ENCODE peak calls at places on chromosomes 12 and 14, in seven cellular contexts. W is A549, U is HCT116, X is endothelial cell of umbilical vein, L is WTC11, F is HepG2, C is SK-N-SH. Q is an unnamed sample.

GRCh38 chr14:98952595-98953325 is 319.2 kb downstream of the BCL11B start:
- DNase-seq in F (no peak), C (no peak), X (no peak), U (peak; percentile 23), L (no peak), W (peak; percentile 52), Q (peak; percentile 53)

GRCh38 chr12:65501935-65502334 is 223.5 kb downstream of the MSRB3 start:
- DNase-seq in F (no peak), L (no peak), W (no peak), C (no peak), X (no peak), U (no peak), Q (no peak)

GRCh38 chr14:71361335-71361734 is 454.1 kb downstream of the PCNX1 start:
- DNase-seq in X (no peak), L (no peak), F (peak; percentile 40), U (no peak), C (no peak), W (no peak), Q (peak; percentile 78)

GRCh38 chr12:51346581-51346980 is at the start of gene CELA1:
- DNase-seq in F (no peak), C (no peak), W (no peak), U (no peak), X (no peak), L (no peak), Q (no peak)

GRCh38 chr12:52713960-52714886 is 10.9 kb upstream of the KRT77 start:
- DNase-seq in W (peak; percentile 42), L (peak; percentile 65), X (no peak), C (peak; percentile 67), U (no peak), F (no peak), Q (no peak)

GRCh38 chr12:76643438-76643837 is 83.9 kb upstream of the OSBPL8 start:
- DNase-seq in F (no peak), C (no peak), W (no peak), L (no peak), X (no peak), U (no peak), Q (no peak)

GRCh38 chr14:69980457-69981414 is 101.5 kb downstream of the SMOC1 start:
- DNase-seq in L (no peak), F (no peak), X (no peak), C (no peak), W (no peak), U (peak; percentile 15), Q (no peak)

GRCh38 chr12:16437281-16437816 is 89.9 kb downstream of the MGST1 start:
- DNase-seq in C (no peak), U (no peak), F (no peak), W (no peak), X (no peak), L (no peak), Q (no peak)

GRCh38 chr12:94225924-94226630 is 77.7 kb downstream of the PLXNC1 start:
- DNase-seq in C (peak; percentile 11), L (peak; percentile 73), X (no peak), U (no peak), W (no peak), F (no peak), Q (no peak)

GRCh38 chr12:32400866-32401265 is 1.5 kb downstream of the FGD4 start:
- DNase-seq in F (no peak), C (no peak), X (peak; percentile 18), L (no peak), U (no peak), W (no peak), Q (no peak)

GRCh38 chr14:103528158-103528511 is 861 bp upstream of the TRMT61A start:
- DNase-seq in W (no peak), C (no peak), X (no peak), F (no peak), U (no peak), L (no peak), Q (no peak)

GRCh38 chr14:36605506-36605857 is 23.1 kb upstream of the NKX2-8 start:
- DNase-seq in C (no peak), U (no peak), X (no peak), F (peak; percentile 33), W (no peak), L (no peak), Q (peak; percentile 4)

GRCh38 chr14:77133718-77134338 is 7.8 kb downstream of the ZDHHC22 start:
- DNase-seq in F (peak; percentile 58), L (peak; percentile 83), U (no peak), C (no peak), W (peak; percentile 49), X (peak; percentile 61), Q (peak; percentile 79)

GRCh38 chr12:402127-402456 is 648 bp downstream of the CCDC77 start:
- DNase-seq in L (peak; percentile 16), W (peak; percentile 48), X (peak; percentile 67), C (peak; percentile 32), F (peak; percentile 42), U (no peak), Q (peak; percentile 67)

DNA sequence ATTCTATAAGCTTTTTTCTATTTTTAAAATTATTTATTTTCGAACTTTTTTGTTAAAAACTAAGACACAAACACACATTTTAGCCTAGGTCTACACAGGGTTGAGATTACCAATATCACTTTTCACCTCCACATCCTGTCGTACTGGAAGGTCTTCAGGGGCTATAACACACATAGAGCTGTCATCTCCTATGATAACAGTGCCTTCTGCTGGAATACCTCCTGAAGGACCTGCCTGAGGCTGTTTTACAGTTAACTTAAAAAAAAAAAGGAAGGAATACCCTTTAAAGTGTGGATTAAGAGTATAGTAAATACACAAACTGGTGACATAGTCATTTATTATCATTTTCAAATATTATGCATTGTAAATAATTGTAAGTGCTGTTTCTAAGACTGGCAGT is 43.0 kb downstream of the RASSF8 start:
- DNase-seq in L (no peak), C (no peak), U (no peak), F (no peak), W (peak; percentile 7), X (no peak), Q (peak; percentile 41)
- TF ChIP-seq CTCF in L (no peak), C (peak; percentile 10), U (no peak), F (peak; percentile 17), W (peak; percentile 19), X (no peak), Q (no peak)

GRCh38 chr12:68449196-68449595 is 117.0 kb upstream of the MDM1 start:
- DNase-seq in W (no peak), F (no peak), U (no peak), L (no peak), X (no peak), C (no peak), Q (no peak)

GRCh38 chr12:68445836-68446235 is 113.7 kb upstream of the MDM1 start:
- DNase-seq in C (no peak), X (no peak), F (no peak), U (no peak), L (no peak), W (no peak), Q (no peak)

GRCh38 chr12:68446379-68446778 is 114.2 kb upstream of the MDM1 start:
- DNase-seq in U (no peak), X (no peak), L (no peak), F (no peak), W (no peak), C (no peak), Q (peak; percentile 31)

GRCh38 chr12:68447807-68448138 is 115.6 kb upstream of the MDM1 start:
- DNase-seq in W (no peak), F (no peak), X (no peak), U (no peak), C (no peak), L (no peak), Q (no peak)

DNA sequence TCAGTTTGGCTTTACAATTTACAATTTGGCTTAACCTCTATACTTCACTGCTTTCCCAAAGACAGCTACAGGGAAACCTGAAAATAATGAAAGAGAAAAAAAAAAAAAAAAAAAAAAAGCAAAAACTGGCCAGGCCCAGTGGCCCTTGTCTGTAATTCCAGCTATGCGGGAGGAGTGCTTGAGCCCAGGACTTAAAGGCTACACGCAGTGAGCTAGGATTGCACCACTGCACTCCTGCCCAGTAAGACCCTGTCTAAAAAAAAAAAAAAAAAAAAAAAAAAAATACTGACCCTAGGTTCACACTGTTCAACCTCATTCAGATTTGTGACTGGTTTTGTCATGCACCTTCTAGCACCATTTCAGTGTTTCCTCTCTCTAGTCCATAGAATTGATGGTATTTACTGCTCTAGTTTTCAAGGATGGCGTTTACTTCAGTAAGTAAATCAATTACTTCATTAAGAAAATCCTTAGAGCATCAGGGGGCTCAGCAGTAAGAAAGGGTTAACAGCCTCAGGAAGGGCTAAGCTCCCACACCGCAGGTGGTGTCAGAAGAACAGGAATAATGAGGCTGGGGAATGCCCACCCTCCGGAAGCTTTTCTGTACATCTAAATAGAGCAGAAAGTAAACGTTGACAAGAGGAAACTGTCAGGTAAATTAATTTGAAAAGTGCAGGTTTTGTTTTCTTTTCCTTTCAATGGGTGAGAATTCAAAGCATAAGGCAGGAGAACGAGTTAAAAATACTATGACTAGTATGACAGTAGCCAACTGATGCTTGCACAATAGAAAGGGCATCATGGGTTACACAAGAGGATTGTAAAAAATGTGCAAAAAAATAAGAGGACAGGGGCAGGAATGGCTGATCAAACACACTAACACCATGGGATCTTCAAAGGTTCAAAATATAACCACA is 115.0 kb upstream of the MDM1 start:
- DNase-seq in X (no peak), U (no peak), C (no peak), L (peak; percentile 25), W (no peak), F (no peak), Q (peak; percentile 82)
- TF ChIP-seq MAX in X (no peak), U (no peak), C (no peak), L (no peak), W (no peak), F (no peak), Q (peak; percentile 11)

GRCh38 chr14:93903342-93904184 is 23.6 kb upstream of the FAM181A start:
- DNase-seq in U (peak; percentile 15), X (no peak), C (peak; percentile 58), W (peak; percentile 24), L (peak; percentile 69), F (peak; percentile 54), Q (peak; percentile 32)
- TF ChIP-seq CTCF in U (peak; percentile 67), X (no peak), C (peak; percentile 18), W (peak; percentile 24), L (no peak), F (peak; percentile 83), Q (peak; percentile 46)

GRCh38 chr12:122185079-122185478 is 2.2 kb downstream of the LRRC43 start:
- DNase-seq in C (no peak), L (no peak), W (no peak), U (no peak), X (no peak), F (no peak), Q (no peak)

GRCh38 chr12:122183588-122183940 is 641 bp downstream of the LRRC43 start:
- DNase-seq in C (no peak), L (no peak), U (no peak), W (no peak), X (no peak), F (no peak), Q (no peak)

GRCh38 chr12:122185494-122186082 is 2.7 kb downstream of the LRRC43 start:
- DNase-seq in X (no peak), W (no peak), C (no peak), F (no peak), L (no peak), U (no peak), Q (no peak)

GRCh38 chr12:122184522-122184921 is 1.6 kb downstream of the LRRC43 start:
- DNase-seq in W (no peak), F (no peak), X (no peak), L (no peak), C (no peak), U (no peak), Q (peak; percentile 92)

GRCh38 chr12:122182887-122183587 is at the start of gene LRRC43:
- DNase-seq in X (peak; percentile 36), W (no peak), C (peak; percentile 83), L (peak; percentile 80), U (no peak), F (no peak), Q (peak; percentile 66)
- TF ChIP-seq MAX in X (no peak), W (peak; percentile 25), C (no peak), L (peak; percentile 38), U (no peak), F (no peak), Q (peak; percentile 3)